ENCODE peak calls at places on chromosomes 12 and 14, in six cellular contexts. One of them, this sample, is unnamed.
A peak's percentile ranks its signal among the peaks of the same experiment; 100 is the strongest.

GRCh38 chr14:105426416-105427130 is 6.9 kb downstream of the MTA1 start:
- DNase-seq in GM06990: no peak
- DNase-seq in stimulated activated CD4-positive, alpha-beta T cell treated with anti-CD3 and anti-CD28 coated beads, Interleukin-15, amount 100 ng/mL, for 1 hour: no peak
- DNase-seq in B cell: peak; percentile 26
- DNase-seq in occipital lobe: no peak
- DNase-seq in D341Med: peak; percentile 37
- DNase-seq in this sample: no peak

GRCh38 chr14:56474419-56475022 is 105.1 kb upstream of the TMEM260 start:
- DNase-seq in GM06990: no peak
- DNase-seq in stimulated activated CD4-positive, alpha-beta T cell treated with anti-CD3 and anti-CD28 coated beads, Interleukin-15, amount 100 ng/mL, for 1 hour: no peak
- DNase-seq in B cell: peak; percentile 44
- DNase-seq in occipital lobe: no peak
- DNase-seq in D341Med: peak; percentile 46
- DNase-seq in this sample: peak; percentile 46

GRCh38 chr12:111715242-111715641 is 29.4 kb downstream of the ACAD10 start:
- DNase-seq in GM06990: no peak
- DNase-seq in stimulated activated CD4-positive, alpha-beta T cell treated with anti-CD3 and anti-CD28 coated beads, Interleukin-15, amount 100 ng/mL, for 1 hour: no peak
- DNase-seq in B cell: no peak
- DNase-seq in occipital lobe: peak; percentile 1
- DNase-seq in D341Med: no peak
- DNase-seq in this sample: no peak

GRCh38 chr14:105411017-105411941 is 8.3 kb upstream of the MTA1 start:
- DNase-seq in GM06990: no peak
- DNase-seq in stimulated activated CD4-positive, alpha-beta T cell treated with anti-CD3 and anti-CD28 coated beads, Interleukin-15, amount 100 ng/mL, for 1 hour: no peak
- DNase-seq in B cell: peak; percentile 95
- DNase-seq in occipital lobe: no peak
- DNase-seq in D341Med: peak; percentile 93
- DNase-seq in this sample: peak; percentile 86

GRCh38 chr12:3490848-3491382 is at the start of gene PRMT8:
- DNase-seq in GM06990: no peak
- DNase-seq in stimulated activated CD4-positive, alpha-beta T cell treated with anti-CD3 and anti-CD28 coated beads, Interleukin-15, amount 100 ng/mL, for 1 hour: no peak
- DNase-seq in B cell: no peak
- DNase-seq in occipital lobe: no peak
- DNase-seq in D341Med: peak; percentile 67
- DNase-seq in this sample: no peak

GRCh38 chr14:65225299-65226159 is 123.2 kb upstream of the MAX start:
- DNase-seq in GM06990: no peak
- DNase-seq in stimulated activated CD4-positive, alpha-beta T cell treated with anti-CD3 and anti-CD28 coated beads, Interleukin-15, amount 100 ng/mL, for 1 hour: no peak
- DNase-seq in B cell: no peak
- DNase-seq in occipital lobe: no peak
- DNase-seq in D341Med: no peak
- DNase-seq in this sample: no peak

GRCh38 chr12:53324113-53324778 is 2.8 kb upstream of the AAAS start:
- DNase-seq in GM06990: peak; percentile 67
- DNase-seq in stimulated activated CD4-positive, alpha-beta T cell treated with anti-CD3 and anti-CD28 coated beads, Interleukin-15, amount 100 ng/mL, for 1 hour: peak; percentile 30
- DNase-seq in B cell: peak; percentile 82
- DNase-seq in occipital lobe: no peak
- DNase-seq in D341Med: no peak
- DNase-seq in this sample: peak; percentile 76

GRCh38 chr12:7905071-7905470 is 30.9 kb downstream of the SLC2A3 start:
- DNase-seq in GM06990: no peak
- DNase-seq in stimulated activated CD4-positive, alpha-beta T cell treated with anti-CD3 and anti-CD28 coated beads, Interleukin-15, amount 100 ng/mL, for 1 hour: no peak
- DNase-seq in B cell: no peak
- DNase-seq in occipital lobe: no peak
- DNase-seq in D341Med: peak; percentile 31
- DNase-seq in this sample: no peak

GRCh38 chr14:72961579-72962335 is 35.5 kb downstream of the DCAF4 start:
- DNase-seq in GM06990: no peak
- DNase-seq in stimulated activated CD4-positive, alpha-beta T cell treated with anti-CD3 and anti-CD28 coated beads, Interleukin-15, amount 100 ng/mL, for 1 hour: no peak
- DNase-seq in B cell: no peak
- DNase-seq in occipital lobe: no peak
- DNase-seq in D341Med: no peak
- DNase-seq in this sample: no peak

GRCh38 chr14:55301722-55302121 is 30.5 kb downstream of the FBXO34 start:
- DNase-seq in GM06990: no peak
- DNase-seq in stimulated activated CD4-positive, alpha-beta T cell treated with anti-CD3 and anti-CD28 coated beads, Interleukin-15, amount 100 ng/mL, for 1 hour: no peak
- DNase-seq in B cell: no peak
- DNase-seq in occipital lobe: no peak
- DNase-seq in D341Med: no peak
- DNase-seq in this sample: no peak

GRCh38 chr12:58918475-58918874 is 1.8 kb downstream of the LRIG3 start:
- DNase-seq in GM06990: no peak
- DNase-seq in stimulated activated CD4-positive, alpha-beta T cell treated with anti-CD3 and anti-CD28 coated beads, Interleukin-15, amount 100 ng/mL, for 1 hour: no peak
- DNase-seq in B cell: no peak
- DNase-seq in occipital lobe: no peak
- DNase-seq in D341Med: no peak
- DNase-seq in this sample: no peak

GRCh38 chr12:13911756-13912554 is 69.4 kb downstream of the GRIN2B start:
- DNase-seq in GM06990: no peak
- DNase-seq in stimulated activated CD4-positive, alpha-beta T cell treated with anti-CD3 and anti-CD28 coated beads, Interleukin-15, amount 100 ng/mL, for 1 hour: no peak
- DNase-seq in B cell: no peak
- DNase-seq in occipital lobe: no peak
- DNase-seq in D341Med: no peak
- DNase-seq in this sample: no peak

GRCh38 chr14:61264022-61264571 is 17.0 kb downstream of the TMEM30B start:
- DNase-seq in GM06990: no peak
- DNase-seq in stimulated activated CD4-positive, alpha-beta T cell treated with anti-CD3 and anti-CD28 coated beads, Interleukin-15, amount 100 ng/mL, for 1 hour: no peak
- DNase-seq in B cell: no peak
- DNase-seq in occipital lobe: no peak
- DNase-seq in D341Med: no peak
- DNase-seq in this sample: no peak

GRCh38 chr12:51439330-51439729 is 14.7 kb downstream of the SLC4A8 start:
- DNase-seq in GM06990: no peak
- DNase-seq in stimulated activated CD4-positive, alpha-beta T cell treated with anti-CD3 and anti-CD28 coated beads, Interleukin-15, amount 100 ng/mL, for 1 hour: no peak
- DNase-seq in B cell: no peak
- DNase-seq in occipital lobe: no peak
- DNase-seq in D341Med: no peak
- DNase-seq in this sample: no peak

This sample was measured in GM10248.